ENCODE peak calls at places on chromosome 12, in ten cellular contexts. I is left ventricle myocardium inferior; D is stomach; K is neural progenitor cell; V is astrocyte; B is ovary; W is PC-3; N is neuronal stem cell; X is mammary epithelial cell; G is CD4-positive, CD25-positive, alpha-beta regulatory T cell. Q is an unnamed sample. For H3K4me1, the result is how much of the 10 kb centered on the place peaks cover.

GRCh38 chr12:95857151-95857550 is 1.6 kb upstream of the SNRPF start:
- DNase-seq in N (no peak), W (no peak), D (no peak), V (no peak), X (no peak), K (no peak), B (no peak), G (no peak), I (no peak), Q (no peak)

GRCh38 chr12:11023387-11023786 is 967 bp upstream of the TAS2R19 start:
- DNase-seq in B (no peak), D (no peak), G (no peak), X (no peak), N (no peak), K (no peak), V (no peak), I (no peak), W (no peak), Q (no peak)

GRCh38 chr12:67773896-67774295 is 125.4 kb downstream of the DYRK2 start:
- DNase-seq in B (no peak), G (no peak), W (no peak), I (no peak), D (no peak), K (no peak), N (no peak), V (no peak), X (no peak), Q (no peak)

GRCh38 chr12:130552483-130552996 is 163.6 kb downstream of the RIMBP2 start:
- DNase-seq in X (no peak), V (no peak), B (no peak), I (no peak), G (no peak), K (peak), W (no peak), D (no peak), N (peak), Q (no peak)

GRCh38 chr12:66302827-66303169 is 505 bp downstream of the HELB start:
- DNase-seq in I (no peak), D (no peak), K (no peak), W (no peak), X (no peak), B (no peak), N (no peak), G (no peak), V (no peak), Q (no peak)

GRCh38 chr12:75130811-75131210 is 78.8 kb downstream of the KCNC2 start:
- DNase-seq in V (no peak), W (no peak), D (no peak), B (no peak), G (no peak), K (no peak), I (no peak), X (peak), N (no peak), Q (no peak)

GRCh38 chr12:92070054-92070863 is 75.4 kb downstream of the BTG1 start:
- DNase-seq in I (no peak), D (peak), K (no peak), N (no peak), G (no peak), W (no peak), B (peak), X (no peak), V (no peak), Q (no peak)

GRCh38 chr12:67442347-67442841 is 173.2 kb downstream of the CAND1 start:
- DNase-seq in B (no peak), K (no peak), I (peak), G (no peak), W (no peak), N (no peak), V (no peak), X (no peak), D (no peak), Q (no peak)

GRCh38 chr12:52201520-52201839 is 9.7 kb upstream of the KRT80 start:
- DNase-seq in V (no peak), K (no peak), W (no peak), D (no peak), N (no peak), B (no peak), X (no peak), G (no peak), I (peak), Q (no peak)

GRCh38 chr12:19234991-19235876 is 105.7 kb downstream of the PLEKHA5 start:
- DNase-seq in K (no peak), V (peak), N (no peak), I (no peak), B (no peak), G (no peak), X (peak), W (no peak), D (no peak), Q (no peak)

GRCh38 chr12:3456809-3457208 is 34.2 kb upstream of the PRMT8 start:
- DNase-seq in K (peak), W (no peak), D (no peak), B (no peak), I (no peak), X (no peak), V (no peak), N (peak), G (no peak), Q (no peak)

GRCh38 chr12:84689638-84690037 is 223.0 kb downstream of the SLC6A15 start:
- DNase-seq in K (no peak), V (no peak), I (no peak), D (no peak), N (no peak), W (no peak), G (no peak), B (no peak), X (no peak), Q (no peak)

GRCh38 chr12:114614040-114614439 is 69.9 kb downstream of the TBX3 start:
- DNase-seq in W (no peak), X (no peak), K (no peak), B (no peak), N (no peak), G (no peak), D (no peak), V (no peak), I (no peak), Q (no peak)

GRCh38 chr12:88493651-88494050 is 86.6 kb downstream of the KITLG start:
- DNase-seq in B (no peak), N (no peak), X (peak), W (peak), D (no peak), I (no peak), V (peak), K (no peak), G (no peak), Q (no peak)

GRCh38 chr12:119704065-119704747 is 36.3 kb downstream of the PRKAB1 start:
- DNase-seq in W (peak), X (no peak), N (no peak), B (no peak), V (peak), K (no peak), G (no peak), I (peak), D (no peak), Q (no peak)

GRCh38 chr12:60100852-60101251 is 505.0 kb downstream of the SLC16A7 start:
- DNase-seq in K (no peak), W (peak), N (no peak), D (no peak), X (peak), I (no peak), V (no peak), B (no peak), G (no peak), Q (no peak)

GRCh38 chr12:91111366-91112321 is at the start of gene LUM:
- DNase-seq in I (peak), D (no peak), W (peak), B (peak), N (peak), X (no peak), V (peak), K (peak), G (no peak), Q (peak)

GRCh38 chr12:68962855-68963455 is 30.0 kb upstream of the CPM start:
- DNase-seq in X (no peak), B (no peak), I (no peak), G (no peak), V (no peak), D (no peak), N (no peak), W (no peak), K (no peak), Q (no peak)

GRCh38 chr12:13504074-13504473 is 307.5 kb downstream of the EMP1 start:
- DNase-seq in N (no peak), V (peak), I (no peak), G (no peak), X (peak), W (peak), K (no peak), D (no peak), B (no peak), Q (no peak)

GRCh38 chr12:25241171-25242020 is 9.3 kb downstream of the KRAS start:
- DNase-seq in K (peak), N (no peak), D (no peak), W (peak), G (peak), B (no peak), V (peak), I (no peak), X (no peak), Q (no peak)

GRCh38 chr12:130194154-130194553 is 31.9 kb downstream of the FZD10 start:
- DNase-seq in V (no peak), K (peak), D (peak), G (no peak), X (no peak), N (no peak), I (no peak), W (no peak), B (no peak), Q (peak)

GRCh38 chr12:25855716-25856115 is 102.8 kb upstream of the RASSF8 start:
- DNase-seq in W (no peak), V (peak), G (no peak), D (no peak), N (no peak), B (no peak), I (no peak), X (peak), K (no peak), Q (no peak)

GRCh38 chr12:116012757-116013156 is 264.7 kb downstream of the MED13L start:
- DNase-seq in I (no peak), D (no peak), W (no peak), V (no peak), N (no peak), G (no peak), B (no peak), X (no peak), K (no peak), Q (no peak)

GRCh38 chr12:94560416-94561221 is 89.7 kb downstream of the TMCC3 start:
- DNase-seq in D (no peak), B (peak), N (no peak), K (peak), X (peak), W (peak), I (no peak), G (peak), V (peak), Q (no peak)

GRCh38 chr12:131042848-131043245 is 89.1 kb downstream of the ADGRD1 start:
- DNase-seq in W (no peak), I (no peak), D (no peak), K (no peak), G (no peak), N (no peak), V (no peak), B (peak), X (no peak), Q (no peak)

GRCh38 chr12:49636979-49637378 is 13.6 kb downstream of the PRPF40B start:
- DNase-seq in I (no peak), D (peak), X (peak), V (peak), N (peak), B (peak), G (peak), K (peak), W (peak), Q (no peak)

GRCh38 chr12:26239508-26240328 is 44.3 kb downstream of the SSPN start:
- DNase-seq in V (peak), X (peak), B (peak), I (peak), W (peak), N (no peak), G (no peak), D (no peak), K (no peak), Q (peak)

GRCh38 chr12:53844989-53845836 is 93.4 kb upstream of the HOXC13 start:
- DNase-seq in N (no peak), I (no peak), V (peak), B (no peak), X (peak), D (no peak), K (no peak), W (peak), G (no peak), Q (no peak)

GRCh38 chr12:12229556-12230092 is 37.2 kb downstream of the LRP6 start:
- DNase-seq in N (no peak), G (no peak), D (no peak), V (no peak), W (no peak), X (no peak), K (no peak), I (no peak), B (no peak), Q (no peak)

GRCh38 chr12:51391047-51391837 is at the start of gene GALNT6:
- DNase-seq in K (peak), V (no peak), D (peak), W (peak), G (peak), B (no peak), I (no peak), X (peak), N (peak), Q (no peak)

GRCh38 chr12:7917392-7918267 is 18.4 kb downstream of the SLC2A3 start:
- DNase-seq in G (no peak), B (no peak), W (no peak), K (no peak), D (no peak), I (no peak), X (no peak), N (no peak), V (no peak), Q (no peak)
- H3K4me3 ChIP-seq in G (no peak), B (no peak), W (no peak), K (no peak), D (no peak), I (no peak), X (no peak), N (no peak), V (no peak), Q (no peak)

GRCh38 chr12:98370976-98371375 is 144.4 kb upstream of the TMPO start:
- DNase-seq in G (no peak), K (no peak), B (no peak), X (no peak), I (no peak), D (no peak), N (no peak), W (no peak), V (no peak), Q (no peak)
- H3K27ac ChIP-seq in G (no peak), K (no peak), B (no peak), X (no peak), I (no peak), D (no peak), N (no peak), W (no peak), V (no peak), Q (no peak)

GRCh38 chr12:109089683-109090082 is 3.6 kb downstream of the ALKBH2 start:
- DNase-seq in I (no peak), B (no peak), V (no peak), N (no peak), X (no peak), G (no peak), D (no peak), W (peak), K (no peak), Q (no peak)
- H3K4me1 ChIP-seq in I (under half), B (under half), V (under half), N (under half), X (under half), G (under half), D (under half), W (under half), K (under half), Q (under half)

GRCh38 chr12:108595711-108596647 is 1.9 kb downstream of the TMEM119 start:
- DNase-seq in D (no peak), V (no peak), B (no peak), I (no peak), G (no peak), K (no peak), N (no peak), X (no peak), W (no peak), Q (no peak)

GRCh38 chr12:108597559-108598471 is at the start of gene TMEM119:
- DNase-seq in D (no peak), B (no peak), V (no peak), I (peak), G (no peak), K (peak), X (no peak), N (no peak), W (no peak), Q (no peak)

GRCh38 chr12:108594323-108594903 is 3.5 kb downstream of the TMEM119 start:
- DNase-seq in D (no peak), I (no peak), G (no peak), V (no peak), N (no peak), K (no peak), B (no peak), X (no peak), W (no peak), Q (no peak)

GRCh38 chr12:108596854-108597558 is 878 bp downstream of the TMEM119 start:
- DNase-seq in D (no peak), K (no peak), G (no peak), I (no peak), B (no peak), X (no peak), V (no peak), W (no peak), N (no peak), Q (no peak)

GRCh38 chr12:108594960-108595710 is 2.7 kb downstream of the TMEM119 start:
- DNase-seq in N (no peak), B (no peak), D (no peak), W (no peak), V (no peak), X (no peak), K (no peak), I (no peak), G (no peak), Q (no peak)
- H3K4me3 ChIP-seq in N (no peak), B (no peak), D (no peak), W (no peak), V (no peak), X (no peak), K (no peak), I (no peak), G (no peak), Q (no peak)

DNA sequence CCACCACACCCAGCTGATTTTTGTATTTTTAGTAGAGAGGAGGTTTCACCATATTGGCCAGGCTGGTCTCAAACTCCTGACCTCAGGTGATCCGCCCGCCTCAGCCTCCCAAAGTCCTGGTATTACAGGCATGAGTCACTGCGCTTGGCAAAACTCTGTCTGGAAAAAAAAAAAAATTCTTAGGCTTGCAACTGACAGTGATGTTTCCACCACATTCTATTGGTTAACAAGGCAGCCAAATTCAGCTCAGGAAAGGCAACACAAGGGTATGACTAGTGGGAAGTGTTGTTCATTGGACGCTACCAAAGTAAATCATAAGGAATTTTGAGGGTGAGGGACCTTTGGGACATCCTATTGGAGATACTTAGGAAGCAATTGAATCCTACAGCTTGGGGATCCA is 2.9 kb upstream of the SBNO1 start:
- DNase-seq in V (no peak), I (no peak), G (no peak), X (no peak), W (no peak), K (no peak), B (no peak), N (no peak), D (no peak), Q (no peak)
- H3K27ac ChIP-seq in V (no peak), I (no peak), G (no peak), X (no peak), W (no peak), K (no peak), B (no peak), N (no peak), D (no peak), Q (no peak)

GRCh38 chr12:56635539-56636117 is 5.5 kb upstream of the BAZ2A start:
- DNase-seq in G (peak), V (no peak), X (no peak), I (no peak), D (no peak), B (no peak), N (no peak), W (no peak), K (peak), Q (no peak)

GRCh38 chr12:56636118-56636674 is 6.1 kb upstream of the BAZ2A start:
- DNase-seq in W (peak), N (no peak), B (peak), V (peak), I (peak), G (peak), D (peak), K (peak), X (peak), Q (peak)

GRCh38 chr12:56637621-56638020 is 7.5 kb upstream of the BAZ2A start:
- DNase-seq in V (no peak), N (no peak), W (no peak), G (no peak), D (no peak), B (no peak), K (no peak), I (no peak), X (no peak), Q (no peak)

GRCh38 chr12:56634837-56635538 is 4.9 kb upstream of the BAZ2A start:
- DNase-seq in X (peak), I (peak), G (peak), V (peak), W (peak), B (peak), N (no peak), D (peak), K (peak), Q (peak)

DNA sequence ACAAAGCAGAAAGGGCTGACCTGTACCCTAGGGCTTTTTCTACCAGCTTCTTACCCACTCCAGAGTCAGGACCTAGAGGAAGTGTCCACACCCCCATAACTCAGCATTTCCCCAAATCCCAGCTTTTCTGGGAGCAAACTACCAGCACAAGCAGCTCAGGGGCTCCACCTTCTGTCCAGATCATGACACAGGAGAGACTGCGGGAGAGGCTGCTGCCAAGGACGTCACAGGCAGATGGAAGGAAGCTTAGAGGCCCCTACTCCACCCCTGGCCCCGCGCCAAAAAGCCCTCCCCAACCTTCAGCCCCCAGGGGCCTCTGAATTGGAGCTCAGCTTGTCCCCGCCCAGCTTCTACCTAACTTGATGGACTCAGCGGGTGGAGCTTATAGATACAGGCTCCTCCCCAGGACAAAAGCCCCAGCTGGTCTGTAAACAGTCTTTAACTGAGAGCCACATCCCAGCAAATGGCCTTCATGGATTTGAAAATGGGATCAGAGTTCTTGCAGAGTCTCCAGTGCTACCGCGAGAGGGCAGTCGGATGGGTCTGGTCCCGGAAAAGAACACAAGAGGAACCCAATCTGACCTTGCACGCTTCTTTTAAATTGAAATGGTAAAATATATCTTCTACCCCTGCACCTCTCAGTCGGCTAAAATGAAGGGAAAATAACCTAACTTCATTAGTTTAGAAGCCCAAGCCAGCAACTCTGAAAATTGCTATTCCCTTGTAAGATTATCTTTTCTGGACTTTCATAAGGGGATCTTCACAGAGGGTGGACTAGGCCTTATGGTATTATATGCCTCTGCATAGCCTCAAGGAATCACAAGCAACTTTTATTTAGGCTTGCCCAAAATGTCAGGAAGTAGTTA is 6.8 kb upstream of the BAZ2A start:
- DNase-seq in V (peak), N (peak), W (peak), X (peak), I (peak), B (peak), G (peak), K (peak), D (peak), Q (peak)
- H3K4me1 ChIP-seq in V (under half), N (under half), W (under half), X (under half), I (half or more), B (under half), G (under half), K (under half), D (under half), Q (half or more)

GRCh38 chr12:102957339-102958050 is at the start of gene ASCL1:
- DNase-seq in W (no peak), B (no peak), X (peak), V (peak), G (peak), K (peak), D (no peak), N (no peak), I (no peak), Q (no peak)
- H3K4me3 ChIP-seq in W (peak), B (peak), X (peak), V (peak), G (no peak), K (peak), D (peak), N (peak), I (peak), Q (peak)

GRCh38 chr12:41993283-41993682 is 151.4 kb downstream of the GXYLT1 start:
- DNase-seq in W (no peak), X (no peak), N (no peak), B (no peak), I (no peak), V (no peak), K (no peak), G (no peak), D (no peak), Q (no peak)
- H3K27ac ChIP-seq in W (no peak), X (no peak), N (no peak), B (no peak), I (no peak), V (no peak), K (no peak), G (no peak), D (no peak), Q (no peak)